ENCODE peak calls at places on chromosomes 12 and 14, in five cellular contexts. V, W, C, X and R are unnamed samples.

GRCh38 chr14:104229621-104230041 is 91.2 kb downstream of the KIF26A start:
- DNase-seq in C (no peak), V (no peak), W (peak; percentile 78), X (no peak), R (no peak)

GRCh38 chr12:102964872-102965271 is 7.4 kb downstream of the ASCL1 start:
- DNase-seq in C (peak; percentile 73), V (no peak), X (no peak), W (peak; percentile 52), R (no peak)

GRCh38 chr12:106342397-106343212 is 14.9 kb upstream of the POLR3B start:
- DNase-seq in W (peak; percentile 67), V (peak; percentile 79), X (peak; percentile 60), C (no peak), R (no peak)

GRCh38 chr12:67452119-67452805 is 183.1 kb downstream of the CAND1 start:
- DNase-seq in V (no peak), X (no peak), W (no peak), C (no peak), R (no peak)

GRCh38 chr12:101925352-101925751 is 48.0 kb downstream of the DRAM1 start:
- DNase-seq in C (peak; percentile 13), V (peak; percentile 77), X (peak; percentile 43), W (peak; percentile 27), R (no peak)

GRCh38 chr12:78396538-78396937 is 468.0 kb upstream of the SYT1 start:
- DNase-seq in C (no peak), V (no peak), X (no peak), W (no peak), R (no peak)

GRCh38 chr12:116969615-116970575 is 59.1 kb downstream of the FBXW8 start:
- DNase-seq in C (no peak), V (no peak), W (peak; percentile 23), X (peak; percentile 52), R (no peak)

GRCh38 chr12:68358532-68359485 is 26.6 kb upstream of the MDM1 start:
- DNase-seq in C (peak; percentile 87), V (peak; percentile 92), X (peak; percentile 57), W (peak; percentile 78), R (peak; percentile 73)

GRCh38 chr12:40692617-40693502 is 621 bp downstream of the CNTN1 start:
- DNase-seq in V (no peak), W (peak; percentile 16), C (peak; percentile 39), X (peak; percentile 66), R (no peak)

GRCh38 chr14:75344396-75344795 is 65.8 kb downstream of the FOS start:
- DNase-seq in W (no peak), C (no peak), X (no peak), V (no peak), R (no peak)

GRCh38 chr14:99995700-99996356 is 69.4 kb upstream of the EVL start:
- DNase-seq in V (peak; percentile 83), W (peak; percentile 79), X (peak; percentile 73), C (peak; percentile 82), R (peak; percentile 49)

GRCh38 chr14:29584992-29585391 is 342.7 kb downstream of the PRKD1 start:
- DNase-seq in X (peak; percentile 46), V (peak; percentile 51), W (no peak), C (peak; percentile 59), R (no peak)

GRCh38 chr12:40145896-40146295 is 40.0 kb upstream of the SLC2A13 start:
- DNase-seq in V (no peak), X (no peak), C (peak; percentile 8), W (no peak), R (no peak)

GRCh38 chr12:108730337-108731104 is 797 bp downstream of the CORO1C start:
- DNase-seq in C (peak; percentile 93), V (peak; percentile 59), X (peak; percentile 65), W (peak; percentile 74), R (peak; percentile 47)

GRCh38 chr12:131138638-131139362 is 185.1 kb downstream of the ADGRD1 start:
- DNase-seq in W (no peak), C (no peak), V (no peak), X (no peak), R (no peak)

GRCh38 chr12:109763201-109763841 is 49.7 kb downstream of the FAM222A start:
- DNase-seq in V (no peak), W (peak; percentile 43), X (peak; percentile 9), C (peak; percentile 56), R (no peak)

GRCh38 chr14:31787377-31787776 is 226.2 kb downstream of the NUBPL start:
- DNase-seq in V (no peak), C (no peak), W (no peak), X (no peak), R (no peak)

GRCh38 chr14:99884834-99885648 is 91.8 kb downstream of the EML1 start:
- DNase-seq in X (peak; percentile 25), C (peak; percentile 59), V (peak; percentile 68), W (no peak), R (peak; percentile 58)

GRCh38 chr12:12372946-12373722 is 16.3 kb downstream of the BORCS5 start:
- DNase-seq in V (no peak), W (no peak), C (no peak), X (no peak), R (no peak)

GRCh38 chr14:21160061-21160610 is 4.3 kb upstream of the OR5AU1 start:
- DNase-seq in W (no peak), V (no peak), X (no peak), C (no peak), R (no peak)

GRCh38 chr12:79634957-79635471 is 55.8 kb downstream of the PAWR start:
- DNase-seq in W (no peak), C (peak; percentile 88), V (no peak), X (no peak), R (no peak)

GRCh38 chr12:70059373-70059772 is 183.9 kb upstream of the CNOT2 start:
- DNase-seq in C (no peak), W (no peak), V (no peak), X (no peak), R (no peak)

GRCh38 chr12:89889051-89889450 is 180.4 kb upstream of the ATP2B1 start:
- DNase-seq in C (no peak), W (no peak), X (no peak), V (no peak), R (no peak)

GRCh38 chr12:1281683-1282366 is 290.8 kb downstream of the ERC1 start:
- DNase-seq in X (no peak), W (no peak), C (no peak), V (no peak), R (no peak)

GRCh38 chr12:33752854-33753253 is 269.4 kb upstream of the ALG10 start:
- DNase-seq in C (peak; percentile 56), X (no peak), W (no peak), V (no peak), R (no peak)

GRCh38 chr12:7781274-7781673 is 7.9 kb upstream of the NANOG start:
- DNase-seq in X (no peak), V (no peak), W (no peak), C (no peak), R (no peak)

GRCh38 chr12:20370001-20370381 is 1.7 kb downstream of the PDE3A start:
- DNase-seq in X (peak; percentile 40), W (peak; percentile 72), V (peak; percentile 42), C (peak; percentile 57), R (no peak)

GRCh38 chr12:94798107-94798506 is 147.8 kb upstream of the TMCC3 start:
- DNase-seq in X (no peak), W (no peak), V (no peak), C (no peak), R (no peak)

GRCh38 chr12:26125451-26126339 is 858 bp upstream of the BHLHE41 start:
- DNase-seq in X (peak; percentile 90), V (peak; percentile 55), W (peak; percentile 81), C (peak; percentile 85), R (no peak)
- H3K27me3 ChIP-seq in X (no peaks in the 10 kb centered on the region), V (no peaks in the 10 kb centered on the region), W (no peaks in the 10 kb centered on the region), C (peaks cover 50% of the 10 kb centered on the region), R (peaks cover 45% of the 10 kb centered on the region)

GRCh38 chr14:23446291-23446851 is 10.9 kb upstream of the MYH7 start:
- DNase-seq in C (no peak), W (peak; percentile 59), X (no peak), V (no peak), R (no peak)
- H3K4me3 ChIP-seq in C (no peak overlapping the region), W (no peak overlapping the region), X (no peak overlapping the region), V (no peak overlapping the region), R (no peak overlapping the region)

DNA sequence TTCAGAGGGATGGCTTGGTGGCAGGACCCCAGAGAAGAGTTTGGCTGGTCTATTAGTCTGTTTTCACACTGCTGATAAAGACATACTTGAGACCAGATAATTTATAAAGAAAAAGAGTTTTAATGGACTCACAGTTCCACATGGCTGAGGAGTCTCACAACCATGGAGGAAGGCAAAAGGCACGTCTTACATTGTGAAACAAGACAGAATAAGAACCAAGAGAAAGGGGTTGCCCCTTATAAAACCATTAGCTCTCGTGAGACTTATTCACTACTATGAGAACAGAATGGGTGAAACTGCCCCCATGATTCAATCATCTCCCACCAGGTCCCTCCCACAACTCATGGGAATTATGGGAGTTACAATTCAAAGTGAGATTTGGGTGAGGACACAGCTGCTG is 78.5 kb upstream of the SSTR1 start:
- DNase-seq in V (no peak), W (no peak), C (no peak), X (no peak), R (no peak)
- H3K27me3 ChIP-seq in V (no peaks in the 10 kb centered on the region), W (no peaks in the 10 kb centered on the region), C (no peaks in the 10 kb centered on the region), X (no peaks in the 10 kb centered on the region), R (no peaks in the 10 kb centered on the region)

DNA sequence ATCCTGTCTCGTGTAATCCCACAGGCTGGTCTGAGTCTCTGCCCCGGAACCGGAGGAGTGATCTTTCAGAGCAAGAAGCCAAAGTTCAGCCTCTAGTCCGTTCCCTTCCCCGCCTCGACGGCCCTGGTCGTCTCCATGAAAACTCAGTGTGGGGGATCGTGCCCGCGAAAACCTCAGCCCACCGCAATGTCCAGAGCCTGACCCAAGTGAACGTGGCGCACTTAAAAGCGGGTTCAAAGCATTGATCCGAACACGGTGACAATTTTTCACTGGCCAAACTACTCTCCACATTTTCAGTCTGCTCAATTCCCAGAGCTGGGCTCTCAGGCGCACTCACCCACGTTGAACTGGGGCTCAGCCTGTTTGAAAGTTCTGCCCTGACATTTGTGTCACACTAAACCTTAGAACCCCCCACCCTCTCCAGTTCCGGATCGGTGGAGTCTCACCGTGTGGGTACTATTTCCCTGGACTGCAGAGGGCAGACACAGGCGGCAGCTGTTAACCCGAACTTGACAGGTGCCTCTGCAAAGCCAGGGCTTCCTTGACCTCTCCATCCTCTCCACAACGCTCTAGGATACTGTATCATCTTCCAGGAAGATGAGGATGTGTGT is 883 bp upstream of the PRICKLE1 start:
- DNase-seq in V (no peak), X (peak; percentile 32), W (peak; percentile 25), C (peak; percentile 60), R (no peak)
- H3K4me3 ChIP-seq in V (peak overlapping the region; percentile 75), X (peak overlapping the region; percentile 29), W (peak overlapping the region; percentile 62), C (peak overlapping the region; percentile 33), R (no peak overlapping the region)

GRCh38 chr14:36022765-36023415 is 153.6 kb downstream of the PTCSC3 start:
- DNase-seq in V (no peak), C (no peak), W (no peak), X (no peak), R (no peak)
- H3K27me3 ChIP-seq in V (no peaks in the 10 kb centered on the region), C (no peaks in the 10 kb centered on the region), W (no peaks in the 10 kb centered on the region), X (no peaks in the 10 kb centered on the region), R (no peaks in the 10 kb centered on the region)

DNA sequence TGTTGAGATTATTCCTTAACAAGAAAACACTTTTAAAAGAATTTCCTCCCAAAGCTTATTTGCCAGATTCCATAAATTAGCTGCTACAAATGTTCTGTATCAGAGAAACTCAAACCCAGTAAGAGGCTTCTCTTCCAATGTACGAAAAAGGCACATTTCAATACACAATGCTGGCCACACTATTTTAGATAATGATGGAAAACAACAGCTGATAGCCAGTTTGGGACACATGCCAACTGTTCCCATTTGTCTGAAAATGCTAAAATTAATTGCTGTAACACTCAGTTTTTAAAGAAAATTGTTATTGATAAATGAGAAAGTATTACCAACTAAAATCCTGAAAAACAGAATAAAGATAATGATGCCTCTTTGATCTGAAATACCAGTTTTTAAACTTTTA is 4.4 kb downstream of the CFL2 start:
- DNase-seq in W (no peak), C (no peak), X (no peak), V (no peak), R (no peak)
- H3K4me3 ChIP-seq in W (no peak overlapping the region), C (no peak overlapping the region), X (no peak overlapping the region), V (no peak overlapping the region), R (no peak overlapping the region)